ENCODE peak calls at places on chromosome X, in seven cellular contexts. H is HT-29, B is esophagus muscularis mucosa, D is GM13976, X is fibroblast of the conjunctiva, C is NCI-H1694, P is ovary. R is an unnamed sample.

GRCh38 chrX:154123241-154124219 is 20.5 kb upstream of the OPN1LW start:
- DNase-seq in B (no peak), H (peak; percentile 59), P (no peak), C (no peak), D (peak; percentile 51), X (no peak), R (no peak)

GRCh38 chrX:141989802-141990201 is 86.1 kb downstream of the MAGEC1 start:
- DNase-seq in X (no peak), B (no peak), C (no peak), D (no peak), H (peak; percentile 6), P (no peak), R (no peak)

GRCh38 chrX:153649178-153649914 is 2.3 kb downstream of the DUSP9 start:
- DNase-seq in H (peak; percentile 79), P (peak; percentile 11), C (peak; percentile 35), D (peak; percentile 87), X (no peak), B (no peak), R (no peak)

GRCh38 chrX:86047174-86047991 is at the start of gene CHM:
- DNase-seq in B (peak; percentile 92), P (peak; percentile 68), D (peak; percentile 66), X (peak; percentile 71), H (peak; percentile 77), C (no peak), R (peak; percentile 50)

GRCh38 chrX:84118315-84118714 is 69.7 kb downstream of the RPS6KA6 start:
- DNase-seq in X (no peak), B (no peak), P (no peak), D (no peak), C (no peak), H (peak; percentile 72), R (no peak)

GRCh38 chrX:46381630-46382029 is 163.6 kb downstream of the ZNF674 start:
- DNase-seq in H (peak; percentile 76), B (no peak), D (peak; percentile 21), C (no peak), X (no peak), P (no peak), R (no peak)

GRCh38 chrX:106039920-106040319 is 1.4 kb upstream of the SERPINA7 start:
- DNase-seq in C (no peak), H (peak; percentile 48), D (no peak), P (no peak), B (no peak), X (no peak), R (no peak)

GRCh38 chrX:3811331-3812311 is 98.2 kb upstream of the PRKX start:
- DNase-seq in B (no peak), P (peak; percentile 43), C (peak; percentile 4), X (peak; percentile 47), D (peak; percentile 64), H (peak; percentile 31), R (peak; percentile 10)

GRCh38 chrX:21734175-21734574 is 23.7 kb downstream of the SMPX start:
- DNase-seq in P (no peak), C (no peak), X (no peak), H (peak; percentile 42), B (no peak), D (no peak), R (no peak)

GRCh38 chrX:64975989-64976672 is at the start of gene ZC4H2:
- DNase-seq in D (peak; percentile 77), C (peak; percentile 66), X (peak; percentile 63), B (peak; percentile 90), P (peak; percentile 71), H (peak; percentile 5), R (peak; percentile 28)

GRCh38 chrX:109199726-109200125 is 282.2 kb downstream of the GUCY2F start:
- DNase-seq in H (no peak), B (no peak), D (no peak), X (peak; percentile 1), P (no peak), C (no peak), R (no peak)

GRCh38 chrX:30141966-30142365 is 73.4 kb upstream of the MAGEB2 start:
- DNase-seq in B (no peak), P (no peak), H (peak; percentile 36), X (peak; percentile 12), C (peak; percentile 2), D (no peak), R (no peak)

GRCh38 chrX:51571821-51572220 is 46.9 kb downstream of the CENPVL3 start:
- DNase-seq in P (no peak), H (no peak), B (no peak), C (no peak), D (no peak), X (no peak), R (no peak)

GRCh38 chrX:18973527-18974192 is 10.3 kb downstream of the PHKA2 start:
- DNase-seq in H (peak; percentile 33), X (no peak), B (no peak), C (no peak), P (no peak), D (no peak), R (no peak)

GRCh38 chrX:36626898-36627297 is 381.3 kb upstream of the FAM47C start:
- DNase-seq in D (no peak), P (no peak), X (no peak), H (no peak), B (no peak), C (no peak), R (no peak)

GRCh38 chrX:19629541-19629940 is 114.2 kb upstream of the MAP3K15 start:
- DNase-seq in B (no peak), C (no peak), X (no peak), H (no peak), P (no peak), D (peak; percentile 36), R (no peak)

GRCh38 chrX:51614353-51614752 is 4.4 kb downstream of the CENPVL3 start:
- DNase-seq in C (no peak), B (no peak), H (peak; percentile 30), P (no peak), D (peak; percentile 26), X (peak; percentile 4), R (peak; percentile 20)

GRCh38 chrX:8049827-8050226 is 121.2 kb downstream of the VCX2 start:
- DNase-seq in C (no peak), D (no peak), B (no peak), H (no peak), X (no peak), P (no peak), R (no peak)

GRCh38 chrX:119479845-119480244 is 11.6 kb downstream of the SLC25A5 start:
- DNase-seq in H (no peak), B (no peak), C (no peak), X (no peak), P (no peak), D (no peak), R (no peak)

GRCh38 chrX:102154218-102154860 is 1.4 kb downstream of the BEX5 start:
- DNase-seq in H (no peak), P (no peak), D (no peak), X (no peak), B (no peak), C (peak; percentile 44), R (no peak)

GRCh38 chrX:13937370-13938052 is 92.2 kb downstream of the GEMIN8 start:
- DNase-seq in B (no peak), H (no peak), X (no peak), P (no peak), C (no peak), D (no peak), R (peak; percentile 1)

GRCh38 chrX:111375747-111376146 is 36.2 kb downstream of the DCX start:
- DNase-seq in D (no peak), H (peak; percentile 9), X (no peak), C (no peak), B (no peak), P (no peak), R (no peak)

GRCh38 chrX:48676106-48676892 is 7.3 kb upstream of the WAS start:
- DNase-seq in X (peak; percentile 73), B (peak; percentile 96), D (peak; percentile 94), C (peak; percentile 85), P (peak; percentile 88), H (peak; percentile 88), R (peak; percentile 58)

GRCh38 chrX:111270339-111270738 is at the start of gene CAPN6:
- DNase-seq in D (no peak), C (no peak), X (peak; percentile 9), P (peak; percentile 35), B (no peak), H (no peak), R (no peak)